ENCODE peak calls at places on chromosomes 2 and 18, in six cellular contexts. One of them, this sample, is unnamed.

GRCh38 chr2:174120346-174120745 is 128.0 kb downstream of the OLA1 start:
- DNase-seq in tibial artery: no peak
- DNase-seq in AG09309: no peak
- DNase-seq in fibroblast of mammary gland: peak
- DNase-seq in cardiac fibroblast: no peak
- DNase-seq in aorta: no peak
- DNase-seq in this sample: no peak

GRCh38 chr2:217951091-217951490 is 51.7 kb downstream of the TNS1 start:
- DNase-seq in tibial artery: peak
- DNase-seq in fibroblast of mammary gland: peak
- DNase-seq in cardiac fibroblast: no peak
- DNase-seq in aorta: no peak
- DNase-seq in AG09309: no peak
- DNase-seq in this sample: no peak

GRCh38 chr2:114661926-114662670 is 219.7 kb downstream of the DPP10 start:
- DNase-seq in tibial artery: no peak
- DNase-seq in AG09309: no peak
- DNase-seq in fibroblast of mammary gland: no peak
- DNase-seq in aorta: peak
- DNase-seq in cardiac fibroblast: peak
- DNase-seq in this sample: no peak

GRCh38 chr2:102520009-102520408 is 47.0 kb downstream of the SLC9A4 start:
- DNase-seq in aorta: no peak
- DNase-seq in cardiac fibroblast: peak
- DNase-seq in fibroblast of mammary gland: peak
- DNase-seq in tibial artery: no peak
- DNase-seq in AG09309: no peak
- DNase-seq in this sample: no peak

GRCh38 chr2:171787333-171788072 is 100.2 kb downstream of the DYNC1I2 start:
- DNase-seq in tibial artery: no peak
- DNase-seq in aorta: no peak
- DNase-seq in fibroblast of mammary gland: no peak
- DNase-seq in AG09309: no peak
- DNase-seq in cardiac fibroblast: no peak
- DNase-seq in this sample: no peak

GRCh38 chr2:236682651-236683422 is 113.2 kb downstream of the ACKR3 start:
- DNase-seq in aorta: no peak
- DNase-seq in cardiac fibroblast: no peak
- DNase-seq in fibroblast of mammary gland: no peak
- DNase-seq in AG09309: no peak
- DNase-seq in tibial artery: peak
- DNase-seq in this sample: no peak

GRCh38 chr2:206936006-206936405 is 3.3 kb upstream of the CPO start:
- DNase-seq in tibial artery: no peak
- DNase-seq in cardiac fibroblast: no peak
- DNase-seq in fibroblast of mammary gland: no peak
- DNase-seq in aorta: no peak
- DNase-seq in AG09309: no peak
- DNase-seq in this sample: no peak

GRCh38 chr18:10119991-10120390 is 206.2 kb downstream of the VAPA start:
- DNase-seq in aorta: no peak
- DNase-seq in AG09309: no peak
- DNase-seq in cardiac fibroblast: no peak
- DNase-seq in fibroblast of mammary gland: no peak
- DNase-seq in tibial artery: no peak
- DNase-seq in this sample: no peak

GRCh38 chr18:79378416-79379250 is 17.1 kb upstream of the NFATC1 start:
- DNase-seq in AG09309: no peak
- DNase-seq in fibroblast of mammary gland: peak
- DNase-seq in tibial artery: peak
- DNase-seq in aorta: peak
- DNase-seq in cardiac fibroblast: peak
- DNase-seq in this sample: peak

GRCh38 chr2:162317910-162318279 is 589 bp downstream of the IFIH1 start:
- DNase-seq in aorta: peak
- DNase-seq in fibroblast of mammary gland: peak
- DNase-seq in AG09309: no peak
- DNase-seq in tibial artery: no peak
- DNase-seq in cardiac fibroblast: peak
- DNase-seq in this sample: no peak

GRCh38 chr2:186607660-186608324 is 17.9 kb downstream of the ITGAV start:
- DNase-seq in cardiac fibroblast: no peak
- DNase-seq in tibial artery: no peak
- DNase-seq in AG09309: no peak
- DNase-seq in fibroblast of mammary gland: no peak
- DNase-seq in aorta: no peak
- DNase-seq in this sample: no peak

GRCh38 chr2:161165811-161166210 is 5.6 kb downstream of the TANK start:
- DNase-seq in cardiac fibroblast: no peak
- DNase-seq in aorta: no peak
- DNase-seq in AG09309: no peak
- DNase-seq in tibial artery: no peak
- DNase-seq in fibroblast of mammary gland: no peak
- DNase-seq in this sample: no peak

GRCh38 chr2:167935803-167936110 is 311.6 kb downstream of the STK39 start:
- DNase-seq in cardiac fibroblast: no peak
- DNase-seq in AG09309: no peak
- DNase-seq in aorta: no peak
- DNase-seq in tibial artery: no peak
- DNase-seq in fibroblast of mammary gland: no peak
- DNase-seq in this sample: no peak

GRCh38 chr2:207008105-207008990 is 69.0 kb downstream of the CPO start:
- DNase-seq in fibroblast of mammary gland: peak
- DNase-seq in cardiac fibroblast: peak
- DNase-seq in tibial artery: no peak
- DNase-seq in AG09309: no peak
- DNase-seq in aorta: no peak
- DNase-seq in this sample: no peak

GRCh38 chr2:174246944-174247381 is 1.4 kb downstream of the OLA1 start:
- DNase-seq in tibial artery: no peak
- DNase-seq in AG09309: no peak
- DNase-seq in cardiac fibroblast: no peak
- DNase-seq in fibroblast of mammary gland: no peak
- DNase-seq in aorta: no peak
- DNase-seq in this sample: no peak

GRCh38 chr2:173323371-173323770 is 31.3 kb upstream of the CDCA7 start:
- DNase-seq in AG09309: no peak
- DNase-seq in cardiac fibroblast: no peak
- DNase-seq in fibroblast of mammary gland: no peak
- DNase-seq in tibial artery: no peak
- DNase-seq in aorta: no peak
- DNase-seq in this sample: no peak

GRCh38 chr2:239329284-239329971 is 71.4 kb downstream of the HDAC4 start:
- DNase-seq in AG09309: no peak
- DNase-seq in cardiac fibroblast: no peak
- DNase-seq in tibial artery: no peak
- DNase-seq in fibroblast of mammary gland: peak
- DNase-seq in aorta: peak
- DNase-seq in this sample: no peak

GRCh38 chr2:135532581-135532980 is 1.3 kb downstream of the R3HDM1 start:
- DNase-seq in aorta: no peak
- DNase-seq in fibroblast of mammary gland: peak
- DNase-seq in cardiac fibroblast: peak
- DNase-seq in AG09309: no peak
- DNase-seq in tibial artery: no peak
- DNase-seq in this sample: no peak

GRCh38 chr2:227865281-227865680 is 6.2 kb upstream of the DAW1 start:
- DNase-seq in cardiac fibroblast: no peak
- DNase-seq in AG09309: no peak
- DNase-seq in aorta: no peak
- DNase-seq in tibial artery: no peak
- DNase-seq in fibroblast of mammary gland: no peak
- DNase-seq in this sample: no peak

GRCh38 chr18:43596106-43596712 is 318.9 kb upstream of the SYT4 start:
- DNase-seq in aorta: no peak
- DNase-seq in cardiac fibroblast: peak
- DNase-seq in AG09309: no peak
- DNase-seq in tibial artery: no peak
- DNase-seq in fibroblast of mammary gland: peak
- DNase-seq in this sample: no peak

GRCh38 chr2:102967451-102967850 is 205.6 kb downstream of the TMEM182 start:
- DNase-seq in tibial artery: no peak
- DNase-seq in fibroblast of mammary gland: peak
- DNase-seq in AG09309: peak
- DNase-seq in cardiac fibroblast: peak
- DNase-seq in aorta: no peak
- DNase-seq in this sample: no peak

GRCh38 chr2:216354236-216354788 is 18.0 kb downstream of the MARCHF4 start:
- DNase-seq in AG09309: peak
- DNase-seq in aorta: no peak
- DNase-seq in cardiac fibroblast: peak
- DNase-seq in tibial artery: no peak
- DNase-seq in fibroblast of mammary gland: peak
- DNase-seq in this sample: no peak

GRCh38 chr2:237695201-237695780 is 67.9 kb downstream of the LRRFIP1 start:
- DNase-seq in tibial artery: no peak
- DNase-seq in AG09309: peak
- DNase-seq in aorta: no peak
- DNase-seq in cardiac fibroblast: peak
- DNase-seq in fibroblast of mammary gland: peak
- DNase-seq in this sample: peak

GRCh38 chr2:218332288-218332687 is 24.4 kb upstream of the CATIP start:
- DNase-seq in AG09309: no peak
- DNase-seq in aorta: no peak
- DNase-seq in tibial artery: no peak
- DNase-seq in cardiac fibroblast: no peak
- DNase-seq in fibroblast of mammary gland: no peak
- DNase-seq in this sample: no peak

GRCh38 chr2:43057026-43057741 is 169.2 kb downstream of the ZFP36L2 start:
- DNase-seq in cardiac fibroblast: peak
- DNase-seq in tibial artery: peak
- DNase-seq in AG09309: no peak
- DNase-seq in aorta: peak
- DNase-seq in fibroblast of mammary gland: no peak
- DNase-seq in this sample: no peak

GRCh38 chr18:42183746-42184145 is 228.7 kb downstream of the PIK3C3 start:
- DNase-seq in cardiac fibroblast: peak
- DNase-seq in fibroblast of mammary gland: peak
- DNase-seq in AG09309: peak
- DNase-seq in aorta: no peak
- DNase-seq in tibial artery: no peak
- DNase-seq in this sample: no peak

GRCh38 chr18:26233208-26233607 is 7.0 kb downstream of the TAF4B start:
- DNase-seq in tibial artery: no peak
- DNase-seq in cardiac fibroblast: no peak
- DNase-seq in aorta: no peak
- DNase-seq in fibroblast of mammary gland: no peak
- DNase-seq in AG09309: no peak
- DNase-seq in this sample: no peak

GRCh38 chr2:118040889-118041288 is 27.0 kb upstream of the CCDC93 start:
- DNase-seq in AG09309: no peak
- DNase-seq in cardiac fibroblast: no peak
- DNase-seq in tibial artery: no peak
- DNase-seq in fibroblast of mammary gland: no peak
- DNase-seq in aorta: no peak
- DNase-seq in this sample: no peak

GRCh38 chr2:240197439-240198139 is 57.1 kb upstream of the OTOS start:
- DNase-seq in fibroblast of mammary gland: no peak
- DNase-seq in AG09309: no peak
- DNase-seq in aorta: peak
- DNase-seq in cardiac fibroblast: no peak
- DNase-seq in tibial artery: peak
- DNase-seq in this sample: no peak

GRCh38 chr2:146523218-146523617 is 1321.6 kb upstream of the ACVR2A start:
- DNase-seq in AG09309: no peak
- DNase-seq in aorta: no peak
- DNase-seq in tibial artery: no peak
- DNase-seq in cardiac fibroblast: peak
- DNase-seq in fibroblast of mammary gland: peak
- DNase-seq in this sample: no peak

GRCh38 chr2:151258121-151258520 is 3.5 kb downstream of the RBM43 start:
- DNase-seq in tibial artery: no peak
- DNase-seq in aorta: no peak
- DNase-seq in cardiac fibroblast: peak
- DNase-seq in AG09309: peak
- DNase-seq in fibroblast of mammary gland: peak
- DNase-seq in this sample: no peak

GRCh38 chr18:11981633-11982366 is 493 bp downstream of the IMPA2 start:
- DNase-seq in tibial artery: peak
- DNase-seq in cardiac fibroblast: peak
- DNase-seq in aorta: no peak
- DNase-seq in fibroblast of mammary gland: peak
- DNase-seq in AG09309: no peak
- DNase-seq in this sample: peak

GRCh38 chr2:49332415-49332814 is 178.1 kb upstream of the FSHR start:
- DNase-seq in fibroblast of mammary gland: peak
- DNase-seq in AG09309: no peak
- DNase-seq in aorta: no peak
- DNase-seq in tibial artery: no peak
- DNase-seq in cardiac fibroblast: peak
- DNase-seq in this sample: no peak